ENCODE peak calls at places on chromosomes 2 and 18, in seven cellular contexts. W is HAP-1, F is retina, D is endothelial cell of umbilical vein, L is brain microvascular endothelial cell, K is NAMALWA, E is NCI-H69. Q is an unnamed sample.

GRCh38 chr2:233938676-233939370 is 21.6 kb downstream of the TRPM8 start:
- DNase-seq in E (no peak), F (peak; percentile 57), L (no peak), W (no peak), D (no peak), K (no peak), Q (no peak)

GRCh38 chr18:57859314-57859713 is 56.2 kb upstream of the ATP8B1 start:
- DNase-seq in L (peak; percentile 18), E (peak; percentile 76), F (no peak), W (peak; percentile 28), K (peak; percentile 71), D (peak; percentile 35), Q (no peak)

GRCh38 chr2:79512442-79513401 is at the start of gene CTNNA2:
- DNase-seq in D (no peak), F (peak; percentile 91), E (peak; percentile 95), L (no peak), W (peak; percentile 53), K (no peak), Q (no peak)

GRCh38 chr2:121095257-121096080 is 189.5 kb downstream of the TFCP2L1 start:
- DNase-seq in W (peak; percentile 63), D (peak; percentile 45), K (peak; percentile 41), L (peak; percentile 60), F (peak; percentile 73), E (peak; percentile 81), Q (peak; percentile 55)

GRCh38 chr2:5854797-5855196 is 162.6 kb downstream of the SOX11 start:
- DNase-seq in D (no peak), E (no peak), L (no peak), W (no peak), K (no peak), F (no peak), Q (no peak)

GRCh38 chr2:241300000-241300399 is 15.5 kb downstream of the HDLBP start:
- DNase-seq in K (no peak), L (no peak), W (no peak), F (no peak), E (no peak), D (no peak), Q (no peak)

GRCh38 chr2:75523313-75524275 is 37.1 kb downstream of the EVA1A start:
- DNase-seq in K (no peak), F (no peak), D (peak; percentile 31), L (peak; percentile 89), E (no peak), W (no peak), Q (no peak)

GRCh38 chr2:2326653-2327052 is 4.4 kb downstream of the MYT1L start:
- DNase-seq in L (no peak), E (peak; percentile 25), F (no peak), K (no peak), W (no peak), D (no peak), Q (no peak)

GRCh38 chr2:186868344-186868743 is 19.4 kb upstream of the ZSWIM2 start:
- DNase-seq in E (peak; percentile 6), D (peak; percentile 85), L (no peak), W (no peak), F (no peak), K (no peak), Q (no peak)

GRCh38 chr18:67428148-67428547 is 88.4 kb downstream of the DSEL start:
- DNase-seq in F (no peak), L (no peak), W (no peak), E (no peak), K (no peak), D (no peak), Q (no peak)

GRCh38 chr2:196959750-196960392 is 33.4 kb upstream of the PGAP1 start:
- DNase-seq in E (peak; percentile 5), L (no peak), K (no peak), F (no peak), D (no peak), W (no peak), Q (no peak)

Q was measured in psoas muscle.